ENCODE peak calls at places on chromosome 6, in six cellular contexts. Q is astrocyte of the cerebellum, K is GM23338, H is right lobe of liver, Y is choroid plexus epithelial cell, J is suprapubic skin. E is an unnamed sample.

GRCh38 chr6:52363222-52363867 is 1.4 kb downstream of the PAQR8 start:
- DNase-seq in Q (no peak), K (no peak), J (no peak), Y (peak; percentile 34), H (peak; percentile 32), E (no peak)

GRCh38 chr6:85449818-85450577 is at the start of gene NT5E:
- DNase-seq in Y (peak; percentile 74), J (peak; percentile 90), Q (no peak), K (peak; percentile 90), H (peak; percentile 88), E (peak; percentile 82)

GRCh38 chr6:52577778-52578473 is 1.1 kb upstream of the TRAM2 start:
- DNase-seq in Y (no peak), J (no peak), K (no peak), H (no peak), Q (no peak), E (no peak)

GRCh38 chr6:100228437-100229424 is 234.7 kb upstream of the MCHR2 start:
- DNase-seq in J (peak; percentile 79), H (peak; percentile 81), Q (no peak), Y (peak; percentile 77), K (peak; percentile 86), E (peak; percentile 83)

GRCh38 chr6:100893743-100894142 is 12.6 kb upstream of the ASCC3 start:
- DNase-seq in Y (no peak), K (no peak), H (no peak), J (no peak), Q (no peak), E (no peak)

GRCh38 chr6:138499303-138499991 is at the start of gene NHSL1:
- DNase-seq in K (peak; percentile 60), Q (peak; percentile 40), Y (no peak), J (no peak), H (no peak), E (no peak)

GRCh38 chr6:154247119-154247814 is 109.3 kb downstream of the IPCEF1 start:
- DNase-seq in Q (no peak), Y (peak; percentile 14), K (peak; percentile 56), J (no peak), H (no peak), E (no peak)

GRCh38 chr6:63267828-63268227 is 52.0 kb downstream of the LGSN start:
- DNase-seq in J (no peak), K (no peak), H (no peak), Y (no peak), Q (no peak), E (no peak)

GRCh38 chr6:72999995-73000394 is 225.3 kb downstream of the KHDC1L start:
- DNase-seq in K (no peak), Q (no peak), H (no peak), Y (no peak), J (no peak), E (no peak)

DNA sequence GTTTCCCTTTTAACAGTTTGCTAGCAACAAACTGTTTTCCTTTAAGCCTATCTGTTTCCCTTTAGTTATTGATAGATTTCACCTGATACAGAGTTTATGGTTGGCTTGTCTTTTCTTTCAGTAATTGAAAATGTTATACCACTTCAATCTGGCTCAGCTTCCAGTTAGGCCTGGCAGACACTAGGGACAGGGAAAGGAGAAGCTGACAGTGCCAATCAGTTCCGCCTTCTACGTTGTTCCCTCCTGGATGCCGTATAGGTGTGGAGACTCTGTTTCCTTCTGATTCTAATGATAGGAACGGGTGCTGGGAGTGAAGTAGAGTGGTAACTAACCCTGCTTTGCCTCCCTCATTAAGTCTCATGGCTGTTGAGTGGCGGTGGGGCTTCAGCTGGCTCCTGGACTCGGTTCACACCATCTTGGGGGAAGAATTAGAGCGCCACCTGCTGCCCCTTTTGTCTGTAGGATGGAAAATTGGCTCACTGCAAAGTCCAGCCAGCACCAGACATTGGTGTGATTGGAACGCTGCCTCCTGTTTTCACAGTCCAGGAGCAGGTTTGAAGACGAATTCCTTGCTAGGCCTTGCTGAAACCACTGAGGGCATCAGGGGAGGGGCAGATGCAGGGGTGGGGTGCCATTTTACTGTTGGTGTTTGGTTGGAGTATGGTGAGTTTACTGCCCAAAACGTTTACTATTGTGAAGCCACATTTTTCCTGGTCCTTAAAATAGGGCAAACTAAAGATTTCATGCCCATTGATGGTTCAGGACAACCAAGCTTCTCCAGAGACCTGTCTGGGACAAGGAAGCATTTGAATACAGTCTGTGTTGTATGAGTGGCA is 1729.5 kb downstream of the GRIK2 start:
- DNase-seq in Y (peak; percentile 54), Q (peak; percentile 27), K (peak; percentile 91), J (no peak), H (peak; percentile 72), E (peak; percentile 62)
- TF ChIP-seq CTCF in Y (peak; percentile 61), Q (peak; percentile 64), K (peak; percentile 79), J (no peak), H (peak; percentile 59), E (peak; percentile 48)

GRCh38 chr6:93447874-93448273 is 28.5 kb upstream of the EPHA7 start:
- DNase-seq in Y (peak; percentile 15), K (peak; percentile 24), J (no peak), H (no peak), Q (no peak), E (no peak)
- TF ChIP-seq CTCF in Y (peak; percentile 27), K (peak; percentile 56), J (no peak), H (no peak), Q (peak; percentile 19), E (no peak)

GRCh38 chr6:134950482-134950881 is 581 bp upstream of the ALDH8A1 start:
- DNase-seq in H (no peak), K (no peak), J (no peak), Q (no peak), Y (no peak), E (no peak)
- TF ChIP-seq CTCF in H (no peak), K (no peak), J (no peak), Q (no peak), Y (no peak), E (no peak)

DNA sequence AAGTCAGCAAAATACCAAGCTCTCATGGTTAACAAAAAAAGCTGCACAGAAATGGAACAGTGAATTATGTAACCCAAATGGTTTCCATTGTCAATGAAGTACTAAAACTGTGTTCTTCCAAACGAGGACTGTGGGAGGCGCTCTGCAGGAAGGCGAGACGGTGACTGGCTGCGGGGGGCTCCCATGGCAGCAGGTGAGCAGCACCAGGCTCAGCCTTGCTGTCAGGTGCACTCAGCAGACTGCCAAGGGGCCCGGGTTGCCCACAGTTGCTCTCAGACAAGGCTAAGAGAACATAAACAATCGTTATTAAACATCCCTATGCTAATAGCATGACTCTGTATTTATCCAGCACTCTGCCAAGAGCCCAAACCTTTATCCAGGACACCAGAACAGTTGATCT is 630.3 kb upstream of the ARID1B start:
- DNase-seq in J (no peak), Y (no peak), H (no peak), K (peak; percentile 5), Q (no peak), E (no peak)
- TF ChIP-seq CTCF in J (no peak), Y (no peak), H (no peak), K (peak; percentile 43), Q (no peak), E (no peak)

GRCh38 chr6:160750276-160750689 is 48.2 kb downstream of the PLG start:
- DNase-seq in J (no peak), Y (no peak), K (peak; percentile 85), Q (no peak), H (no peak), E (no peak)
- TF ChIP-seq CTCF in J (no peak), Y (peak; percentile 11), K (peak; percentile 89), Q (peak; percentile 15), H (peak; percentile 18), E (peak; percentile 16)

GRCh38 chr6:118283759-118284158 is 264.3 kb upstream of the PLN start:
- DNase-seq in J (no peak), Q (peak; percentile 61), H (no peak), K (peak; percentile 78), Y (peak; percentile 81), E (no peak)

GRCh38 chr6:118285791-118286190 is 262.3 kb upstream of the PLN start:
- DNase-seq in Q (no peak), H (no peak), Y (no peak), J (no peak), K (no peak), E (no peak)

GRCh38 chr6:118284736-118285360 is 263.2 kb upstream of the PLN start:
- DNase-seq in Y (peak; percentile 66), K (peak; percentile 13), H (no peak), J (no peak), Q (peak; percentile 8), E (no peak)

GRCh38 chr6:118288355-118289124 is 259.6 kb upstream of the PLN start:
- DNase-seq in K (peak; percentile 24), Q (no peak), Y (peak; percentile 27), H (no peak), J (no peak), E (no peak)
- TF ChIP-seq CTCF in K (peak; percentile 10), Q (no peak), Y (no peak), H (no peak), J (no peak), E (no peak)

DNA sequence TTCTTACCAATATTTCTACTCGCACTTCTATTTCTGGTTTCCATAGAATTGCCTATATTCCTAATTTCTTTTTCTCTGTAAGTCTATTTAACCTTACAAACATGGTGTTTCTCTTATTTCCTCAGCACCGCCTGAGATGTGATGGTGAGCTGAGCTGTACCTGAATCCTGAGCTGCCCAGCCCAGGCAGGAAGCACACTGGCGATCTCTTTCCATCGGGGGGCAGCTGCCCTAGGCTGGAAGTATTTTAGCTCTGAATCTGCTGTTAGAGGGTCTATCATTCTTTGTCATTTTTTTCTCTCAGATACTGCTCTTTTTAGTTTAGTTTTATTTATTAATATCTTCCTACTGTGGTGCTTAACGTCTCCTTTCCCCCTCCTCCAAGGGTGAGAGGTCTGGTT is 173.4 kb upstream of the SLC35B3 start:
- DNase-seq in Q (no peak), J (no peak), H (no peak), K (peak; percentile 51), Y (no peak), E (no peak)
- TF ChIP-seq CTCF in Q (no peak), J (no peak), H (no peak), K (peak; percentile 41), Y (no peak), E (no peak)

GRCh38 chr6:218153-219018 is 73.9 kb upstream of the DUSP22 start:
- DNase-seq in Q (no peak), Y (no peak), J (peak; percentile 64), K (no peak), H (no peak), E (no peak)
- TF ChIP-seq CTCF in Q (no peak), Y (no peak), J (no peak), K (no peak), H (no peak), E (no peak)

E was measured in lower lobe of right lung.